ENCODE peak calls at places on chromosomes 16 and 17, in four cellular contexts. I is GM12878, H is A549, Y is HepG2. J is an unnamed sample. For H3K4me1, the result is how much of the 10 kb centered on the place peaks cover.

GRCh38 chr17:77491921-77492445 is 351.2 kb downstream of the SEC14L1 start:
- DNase-seq in I (no peak), H (no peak), Y (no peak), J (no peak)

GRCh38 chr17:53950858-53951250 is 128.1 kb downstream of the KIF2B start:
- DNase-seq in I (no peak), H (no peak), Y (no peak), J (no peak)

GRCh38 chr17:81246679-81247338 is 7.7 kb downstream of the NDUFAF8 start:
- DNase-seq in I (no peak), H (no peak), Y (no peak), J (no peak)

GRCh38 chr16:83713597-83713996 is 94.2 kb upstream of the HSBP1 start:
- DNase-seq in I (no peak), H (peak), Y (no peak), J (peak)

GRCh38 chr17:10836966-10837599 is 804 bp downstream of the PIRT start:
- DNase-seq in I (no peak), H (no peak), Y (no peak), J (no peak)

GRCh38 chr17:64718058-64718457 is 56.0 kb upstream of the SMURF2 start:
- DNase-seq in I (no peak), H (no peak), Y (no peak), J (no peak)

GRCh38 chr17:28582513-28582912 is 5.8 kb upstream of the ALDOC start:
- DNase-seq in I (no peak), H (no peak), Y (no peak), J (no peak)

GRCh38 chr17:79678091-79678731 is 52.5 kb upstream of the ENPP7 start:
- DNase-seq in I (no peak), H (no peak), Y (no peak), J (no peak)

GRCh38 chr17:29163563-29163962 is 16.6 kb downstream of the MYO18A start:
- DNase-seq in I (no peak), H (no peak), Y (no peak), J (peak)

GRCh38 chr17:8253801-8254200 is 4.7 kb downstream of the PFAS start:
- DNase-seq in I (no peak), H (peak), Y (no peak), J (no peak)

GRCh38 chr16:4093495-4094137 is 22.6 kb downstream of the ADCY9 start:
- DNase-seq in I (no peak), H (no peak), Y (no peak), J (no peak)

GRCh38 chr17:27551701-27552466 is 79.1 kb upstream of the LGALS9 start:
- DNase-seq in I (no peak), H (peak), Y (peak), J (no peak)

GRCh38 chr17:48011405-48012150 is 26.0 kb downstream of the COPZ2 start:
- DNase-seq in I (no peak), H (peak), Y (peak), J (peak)

GRCh38 chr17:66296289-66296725 is 6.1 kb upstream of the PRKCA start:
- DNase-seq in I (no peak), H (no peak), Y (no peak), J (no peak)

GRCh38 chr17:6523809-6524355 is 32.5 kb downstream of the PITPNM3 start:
- DNase-seq in I (no peak), H (no peak), Y (no peak), J (no peak)

GRCh38 chr16:88534731-88535141 is 35.5 kb upstream of the ZC3H18 start:
- DNase-seq in I (no peak), H (peak), Y (no peak), J (no peak)

GRCh38 chr16:66515543-66516171 is 34.3 kb downstream of the TK2 start:
- DNase-seq in I (no peak), H (peak), Y (no peak), J (no peak)

GRCh38 chr16:66517586-66518263 is 32.2 kb downstream of the TK2 start:
- DNase-seq in I (no peak), H (peak), Y (no peak), J (no peak)

GRCh38 chr16:66519482-66519881 is 30.4 kb downstream of the TK2 start:
- DNase-seq in I (no peak), H (no peak), Y (no peak), J (no peak)

GRCh38 chr16:66516172-66516807 is 33.6 kb downstream of the TK2 start:
- DNase-seq in I (no peak), H (no peak), Y (no peak), J (no peak)

DNA sequence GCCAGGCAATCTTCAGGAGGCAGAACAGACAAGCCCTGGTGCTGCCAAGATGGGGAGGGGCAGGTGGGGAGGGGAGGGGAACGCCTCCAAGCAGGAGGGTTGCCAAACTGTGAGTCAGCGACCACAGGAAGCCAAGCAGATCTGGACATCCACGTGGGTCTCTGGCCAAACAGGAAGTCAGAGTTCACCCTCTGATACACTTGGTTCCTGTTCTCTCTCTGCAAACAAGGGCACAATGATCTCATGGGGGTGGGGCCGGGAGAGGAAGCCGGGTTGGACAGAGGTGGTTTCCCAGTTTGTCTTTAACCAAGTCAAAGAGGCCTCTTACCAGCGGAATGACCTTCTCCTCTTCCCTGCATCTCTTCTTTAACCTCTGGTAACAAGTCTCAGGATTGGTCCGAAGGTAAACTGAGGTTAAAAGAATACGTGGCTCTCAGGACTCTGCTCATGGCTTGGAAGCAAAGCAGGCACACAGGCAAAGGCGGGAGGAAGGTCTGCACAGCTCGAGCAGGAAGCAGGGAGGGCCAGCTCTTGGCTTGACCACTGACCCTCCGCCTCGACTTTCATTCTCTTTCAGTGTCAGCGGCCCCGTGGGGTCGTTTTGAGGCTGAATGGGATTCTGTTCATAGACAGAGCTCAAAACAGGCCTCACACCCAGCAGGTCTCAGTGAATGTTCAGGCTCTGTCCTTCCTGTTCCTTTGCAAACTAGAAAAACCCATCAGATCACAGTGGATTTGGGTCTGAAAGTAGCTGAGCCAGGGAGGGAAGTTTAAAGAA is 32.9 kb downstream of the TK2 start:
- DNase-seq in I (peak), H (peak), Y (peak), J (peak)
- H3K4me1 ChIP-seq in I (under half), H (half or more), Y (half or more), J (under half)

GRCh38 chr17:68591583-68591982 is 9.6 kb downstream of the FAM20A start:
- DNase-seq in I (no peak), H (no peak), Y (no peak), J (no peak)
- TF ChIP-seq PBX3 in I (no peak), H (no peak), Y (no peak), J (no peak)

DNA sequence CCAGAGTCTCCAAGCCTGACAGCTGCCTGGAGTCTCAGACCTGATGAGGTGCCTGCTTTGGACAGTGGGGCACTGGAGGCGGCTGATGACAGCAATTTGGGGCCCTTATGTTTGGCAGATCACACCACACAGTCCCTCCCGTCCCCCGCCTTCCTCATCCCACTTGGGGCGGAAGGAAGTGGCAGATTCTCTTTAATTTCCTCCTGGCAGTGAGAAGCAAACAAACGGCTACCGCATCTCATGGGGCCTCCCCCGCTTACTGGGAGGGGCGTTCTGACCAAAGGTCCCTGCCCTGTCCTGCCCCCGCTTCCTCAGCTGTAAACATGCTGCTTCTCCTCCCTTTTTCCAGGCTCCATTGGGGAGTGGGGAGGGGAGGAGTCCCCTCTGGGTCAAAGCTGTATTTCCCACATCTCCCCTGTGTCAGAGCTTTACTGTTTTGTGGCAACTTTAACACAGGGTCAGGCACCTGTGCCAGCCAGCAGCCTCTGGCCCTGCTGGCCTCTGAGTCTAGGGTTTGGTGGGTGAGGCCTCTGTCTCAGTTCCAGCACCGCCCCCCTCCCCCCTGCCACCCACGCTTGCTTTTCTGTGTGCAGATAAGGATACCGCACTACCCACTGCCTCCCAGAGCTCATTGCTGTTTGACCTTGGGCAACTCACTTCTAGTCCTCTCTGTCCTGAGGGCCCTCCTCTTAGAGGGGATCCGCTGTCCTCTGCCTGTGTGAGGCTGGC is 5.4 kb upstream of the NFATC3 start:
- DNase-seq in I (no peak), H (no peak), Y (peak), J (no peak)
- H3K4me1 ChIP-seq in I (under half), H (under half), Y (half or more), J (under half)

GRCh38 chr17:35725917-35726608 is 5.4 kb upstream of the RASL10B start:
- DNase-seq in I (no peak), H (no peak), Y (no peak), J (no peak)

GRCh38 chr17:35728551-35728950 is 2.9 kb upstream of the RASL10B start:
- DNase-seq in I (no peak), H (no peak), Y (no peak), J (no peak)

GRCh38 chr17:35725058-35725457 is 6.4 kb upstream of the RASL10B start:
- DNase-seq in I (no peak), H (no peak), Y (no peak), J (no peak)

GRCh38 chr17:35727635-35728034 is 3.8 kb upstream of the RASL10B start:
- DNase-seq in I (no peak), H (no peak), Y (no peak), J (no peak)

DNA sequence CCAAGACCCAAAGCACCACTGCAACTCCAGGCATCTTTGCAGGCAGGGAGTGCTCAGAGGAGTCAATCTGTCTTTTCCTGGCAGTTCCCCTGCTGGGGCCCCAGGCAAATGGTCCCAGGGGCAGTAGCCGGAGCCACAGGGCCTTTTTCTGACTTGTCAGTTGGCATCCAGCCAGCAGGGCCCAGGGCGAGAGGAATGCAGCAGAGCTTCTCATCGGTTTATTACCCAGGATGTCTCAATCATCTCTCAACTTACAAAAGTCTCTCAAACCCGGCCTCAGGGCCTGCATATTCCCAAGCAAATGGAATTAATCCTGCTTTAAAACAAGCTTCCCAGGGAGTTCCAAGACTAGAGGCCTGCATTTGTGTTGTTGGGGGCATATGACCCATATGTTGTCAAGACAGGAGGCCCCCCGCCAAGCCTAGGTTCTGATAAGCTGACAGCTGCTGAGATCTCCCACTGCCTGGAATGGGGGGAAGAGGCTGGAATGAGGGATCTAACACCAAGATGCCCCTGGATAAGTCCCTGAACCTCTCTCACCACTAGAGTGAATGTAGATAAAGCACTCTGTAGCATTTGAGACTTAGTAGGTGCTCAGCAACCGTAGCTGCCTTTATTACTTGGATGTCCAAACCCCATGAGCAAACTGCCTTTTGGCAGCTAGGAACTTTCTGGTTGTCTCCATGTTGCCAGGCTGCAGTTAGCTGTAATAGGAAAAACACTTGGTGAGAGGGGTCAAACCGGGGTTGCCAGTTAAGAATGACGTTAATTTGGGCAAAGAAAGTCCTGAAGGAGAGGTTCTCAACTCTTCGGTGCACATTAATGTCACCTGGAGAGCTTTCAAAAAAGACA is 4.6 kb upstream of the RASL10B start:
- DNase-seq in I (no peak), H (no peak), Y (peak), J (no peak)
- TF ChIP-seq PBX3 in I (no peak), H (no peak), Y (no peak), J (peak)

J was measured in SK-N-SH.